ENCODE peak calls at places on chromosomes 16 and 17, in nine cellular contexts. One of them, this sample, is unnamed.

GRCh38 chr17:65667656-65668055 is 106.2 kb upstream of the AXIN2 start:
- DNase-seq in omental fat pad: no peak
- DNase-seq in ovary: no peak
- DNase-seq in breast epithelium: no peak
- DNase-seq in AG10803: no peak
- DNase-seq in endothelial cell: no peak
- DNase-seq in GM10248: no peak
- DNase-seq in psoas muscle: no peak
- DNase-seq in A549: no peak
- DNase-seq in this sample: no peak

GRCh38 chr16:10180771-10181163 is 1.5 kb downstream of the GRIN2A start:
- DNase-seq in omental fat pad: no peak
- DNase-seq in ovary: peak
- DNase-seq in breast epithelium: no peak
- DNase-seq in AG10803: no peak
- DNase-seq in endothelial cell: peak
- DNase-seq in GM10248: peak
- DNase-seq in psoas muscle: peak
- DNase-seq in A549: peak
- DNase-seq in this sample: no peak

GRCh38 chr16:69709456-69710084 is 16.8 kb downstream of the NQO1 start:
- DNase-seq in omental fat pad: no peak
- DNase-seq in ovary: no peak
- DNase-seq in breast epithelium: peak
- DNase-seq in AG10803: peak
- DNase-seq in endothelial cell: no peak
- DNase-seq in GM10248: peak
- DNase-seq in psoas muscle: no peak
- DNase-seq in A549: peak
- DNase-seq in this sample: peak

GRCh38 chr17:82076018-82076784 is 10.6 kb upstream of the DUS1L start:
- DNase-seq in omental fat pad: no peak
- DNase-seq in ovary: no peak
- DNase-seq in breast epithelium: no peak
- DNase-seq in AG10803: no peak
- DNase-seq in endothelial cell: no peak
- DNase-seq in GM10248: no peak
- DNase-seq in psoas muscle: no peak
- DNase-seq in A549: no peak
- DNase-seq in this sample: no peak

GRCh38 chr16:49081556-49081955 is 200.1 kb downstream of the CBLN1 start:
- DNase-seq in omental fat pad: no peak
- DNase-seq in ovary: no peak
- DNase-seq in breast epithelium: no peak
- DNase-seq in AG10803: no peak
- DNase-seq in endothelial cell: no peak
- DNase-seq in GM10248: no peak
- DNase-seq in psoas muscle: no peak
- DNase-seq in A549: no peak
- DNase-seq in this sample: no peak

GRCh38 chr17:31598388-31598760 is 206.9 kb downstream of the RAB11FIP4 start:
- DNase-seq in omental fat pad: no peak
- DNase-seq in ovary: no peak
- DNase-seq in breast epithelium: no peak
- DNase-seq in AG10803: no peak
- DNase-seq in endothelial cell: no peak
- DNase-seq in GM10248: no peak
- DNase-seq in psoas muscle: no peak
- DNase-seq in A549: no peak
- DNase-seq in this sample: no peak

GRCh38 chr17:75412455-75413317 is 7.2 kb upstream of the GRB2 start:
- DNase-seq in omental fat pad: peak
- DNase-seq in ovary: peak
- DNase-seq in breast epithelium: peak
- DNase-seq in AG10803: peak
- DNase-seq in endothelial cell: peak
- DNase-seq in GM10248: peak
- DNase-seq in psoas muscle: peak
- DNase-seq in A549: peak
- DNase-seq in this sample: no peak

GRCh38 chr16:51326131-51326856 is 175.2 kb upstream of the SALL1 start:
- DNase-seq in omental fat pad: no peak
- DNase-seq in ovary: no peak
- DNase-seq in breast epithelium: no peak
- DNase-seq in AG10803: peak
- DNase-seq in endothelial cell: no peak
- DNase-seq in GM10248: no peak
- DNase-seq in psoas muscle: no peak
- DNase-seq in A549: peak
- DNase-seq in this sample: no peak

GRCh38 chr17:65953316-65954147 is 238.4 kb downstream of the CEP112 start:
- DNase-seq in omental fat pad: no peak
- DNase-seq in ovary: no peak
- DNase-seq in breast epithelium: no peak
- DNase-seq in AG10803: no peak
- DNase-seq in endothelial cell: no peak
- DNase-seq in GM10248: no peak
- DNase-seq in psoas muscle: no peak
- DNase-seq in A549: no peak
- DNase-seq in this sample: no peak

GRCh38 chr16:77457046-77457445 is 22.2 kb upstream of the ADAMTS18 start:
- DNase-seq in omental fat pad: no peak
- DNase-seq in ovary: no peak
- DNase-seq in breast epithelium: no peak
- DNase-seq in AG10803: no peak
- DNase-seq in endothelial cell: no peak
- DNase-seq in GM10248: no peak
- DNase-seq in psoas muscle: no peak
- DNase-seq in A549: no peak
- DNase-seq in this sample: no peak

GRCh38 chr16:2497116-2497630 is 16.6 kb upstream of the ATP6V0C start:
- DNase-seq in omental fat pad: no peak
- DNase-seq in ovary: no peak
- DNase-seq in breast epithelium: no peak
- DNase-seq in AG10803: peak
- DNase-seq in endothelial cell: no peak
- DNase-seq in GM10248: no peak
- DNase-seq in psoas muscle: peak
- DNase-seq in A549: no peak
- DNase-seq in this sample: no peak

GRCh38 chr16:66357523-66357928 is 9.0 kb upstream of the CDH5 start:
- DNase-seq in omental fat pad: no peak
- DNase-seq in ovary: peak
- DNase-seq in breast epithelium: peak
- DNase-seq in AG10803: peak
- DNase-seq in endothelial cell: peak
- DNase-seq in GM10248: peak
- DNase-seq in psoas muscle: no peak
- DNase-seq in A549: peak
- DNase-seq in this sample: peak

GRCh38 chr17:12024332-12024731 is 3.7 kb downstream of the MAP2K4 start:
- DNase-seq in omental fat pad: no peak
- DNase-seq in ovary: no peak
- DNase-seq in breast epithelium: no peak
- DNase-seq in AG10803: peak
- DNase-seq in endothelial cell: no peak
- DNase-seq in GM10248: no peak
- DNase-seq in psoas muscle: no peak
- DNase-seq in A549: peak
- DNase-seq in this sample: peak

DNA sequence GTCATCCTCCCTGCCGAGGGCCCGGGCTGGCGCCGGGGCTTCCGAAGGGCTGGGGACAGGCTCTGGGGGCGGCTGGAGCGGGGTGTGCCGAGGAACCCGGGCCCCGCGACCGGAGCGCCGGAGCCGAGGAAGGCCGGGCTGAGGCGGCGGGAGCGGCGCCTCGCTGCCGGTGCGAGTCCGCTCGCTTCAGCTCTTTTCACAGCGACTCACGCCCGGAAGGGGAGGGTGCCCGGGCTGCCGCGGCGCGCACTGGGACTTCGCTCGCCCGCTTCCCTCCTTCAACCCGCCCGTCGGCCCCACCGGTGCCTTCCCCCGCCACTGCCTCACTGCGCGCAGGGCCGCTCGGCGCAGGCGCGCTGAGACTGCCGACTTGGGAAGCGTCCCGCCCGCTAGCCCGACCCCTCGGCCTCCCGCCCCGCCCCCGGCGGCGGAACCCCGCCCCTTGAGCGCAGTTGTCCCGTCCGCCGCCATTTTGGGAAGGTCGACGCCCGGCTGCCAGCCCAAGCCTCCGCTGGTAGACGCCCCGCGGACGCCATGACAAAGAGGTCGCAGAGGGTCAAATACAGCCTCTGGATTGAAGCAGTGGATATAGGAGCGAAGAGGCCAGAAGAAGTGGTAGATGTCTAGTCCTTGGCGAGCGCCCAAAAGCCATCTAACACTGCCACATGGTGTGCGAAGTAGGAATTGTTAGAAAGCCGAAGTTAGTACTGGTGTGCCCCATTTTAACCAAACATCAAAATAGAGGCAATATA is at the start of gene UBE2G1:
- DNase-seq in omental fat pad: peak
- DNase-seq in ovary: peak
- DNase-seq in breast epithelium: peak
- DNase-seq in AG10803: peak
- DNase-seq in endothelial cell: peak
- DNase-seq in GM10248: peak
- DNase-seq in psoas muscle: peak
- DNase-seq in A549: peak
- DNase-seq in this sample: peak
- TF ChIP-seq CTCF in omental fat pad: no peak
- TF ChIP-seq CTCF in ovary: peak
- TF ChIP-seq CTCF in breast epithelium: no peak
- TF ChIP-seq CTCF in AG10803: peak
- TF ChIP-seq CTCF in endothelial cell: no peak
- TF ChIP-seq CTCF in GM10248: peak
- TF ChIP-seq CTCF in psoas muscle: peak
- TF ChIP-seq CTCF in A549: peak
- TF ChIP-seq CTCF in this sample: peak

GRCh38 chr17:42072323-42073187 is 22.2 kb upstream of the C17orf113 start:
- DNase-seq in omental fat pad: no peak
- DNase-seq in ovary: no peak
- DNase-seq in breast epithelium: no peak
- DNase-seq in AG10803: no peak
- DNase-seq in endothelial cell: peak
- DNase-seq in GM10248: no peak
- DNase-seq in psoas muscle: peak
- DNase-seq in A549: peak
- DNase-seq in this sample: no peak
- TF ChIP-seq CTCF in omental fat pad: no peak
- TF ChIP-seq CTCF in ovary: no peak
- TF ChIP-seq CTCF in breast epithelium: no peak
- TF ChIP-seq CTCF in AG10803: no peak
- TF ChIP-seq CTCF in endothelial cell: peak
- TF ChIP-seq CTCF in GM10248: no peak
- TF ChIP-seq CTCF in psoas muscle: peak
- TF ChIP-seq CTCF in A549: no peak
- TF ChIP-seq CTCF in this sample: no peak

GRCh38 chr17:80034977-80035686 is 540 bp downstream of the TBC1D16 start:
- DNase-seq in omental fat pad: no peak
- DNase-seq in ovary: peak
- DNase-seq in breast epithelium: no peak
- DNase-seq in AG10803: peak
- DNase-seq in endothelial cell: peak
- DNase-seq in GM10248: peak
- DNase-seq in psoas muscle: peak
- DNase-seq in A549: no peak
- DNase-seq in this sample: no peak

GRCh38 chr17:80034654-80034976 is 1.1 kb downstream of the TBC1D16 start:
- DNase-seq in omental fat pad: no peak
- DNase-seq in ovary: no peak
- DNase-seq in breast epithelium: no peak
- DNase-seq in AG10803: no peak
- DNase-seq in endothelial cell: no peak
- DNase-seq in GM10248: no peak
- DNase-seq in psoas muscle: no peak
- DNase-seq in A549: no peak
- DNase-seq in this sample: no peak

GRCh38 chr17:80036715-80037477 is 454 bp downstream of the CCDC40 start:
- DNase-seq in omental fat pad: no peak
- DNase-seq in ovary: no peak
- DNase-seq in breast epithelium: no peak
- DNase-seq in AG10803: no peak
- DNase-seq in endothelial cell: peak
- DNase-seq in GM10248: no peak
- DNase-seq in psoas muscle: peak
- DNase-seq in A549: peak
- DNase-seq in this sample: no peak

GRCh38 chr17:80035687-80035936 is at the start of gene TBC1D16:
- DNase-seq in omental fat pad: no peak
- DNase-seq in ovary: no peak
- DNase-seq in breast epithelium: no peak
- DNase-seq in AG10803: no peak
- DNase-seq in endothelial cell: no peak
- DNase-seq in GM10248: no peak
- DNase-seq in psoas muscle: no peak
- DNase-seq in A549: no peak
- DNase-seq in this sample: no peak

DNA sequence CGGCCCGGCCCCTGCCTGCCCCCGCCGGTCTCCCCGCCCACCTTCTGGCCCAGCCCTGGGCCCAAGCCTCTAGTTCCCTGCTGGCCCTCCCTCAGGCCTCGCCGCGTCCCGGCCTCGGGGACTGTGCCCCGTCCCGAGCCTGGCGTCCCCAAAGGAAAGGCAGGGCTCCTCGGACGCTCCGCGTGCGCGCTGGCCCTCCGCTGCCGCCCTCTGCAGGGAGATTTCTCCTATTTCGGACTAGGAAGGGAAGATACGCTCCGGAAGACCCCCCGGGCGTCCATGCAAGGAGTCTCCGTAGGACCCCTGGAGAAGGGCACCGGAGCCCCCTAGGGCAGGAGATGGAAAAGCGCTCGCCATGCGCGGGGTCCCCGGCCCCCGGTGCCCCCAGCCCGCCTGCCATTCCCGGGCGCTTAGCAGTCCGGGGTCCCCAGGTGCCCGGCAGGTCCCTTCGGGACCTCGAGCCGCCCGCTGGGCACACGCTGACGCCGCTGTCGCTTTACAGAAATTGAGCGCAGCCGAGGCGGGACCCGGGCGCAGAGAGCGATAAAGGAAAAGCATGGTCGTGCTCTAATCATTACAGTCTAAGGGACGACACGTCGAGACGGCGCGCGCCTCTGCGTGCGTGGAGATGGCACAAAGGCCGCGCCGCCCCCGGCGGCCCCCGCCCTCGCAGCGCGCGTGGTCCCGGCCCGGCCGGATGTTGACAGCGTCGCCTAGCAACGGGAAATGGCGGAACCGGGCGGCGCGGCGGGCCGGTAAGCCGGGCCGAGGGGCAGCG is at the start of gene CCDC40:
- DNase-seq in omental fat pad: peak
- DNase-seq in ovary: peak
- DNase-seq in breast epithelium: peak
- DNase-seq in AG10803: peak
- DNase-seq in endothelial cell: peak
- DNase-seq in GM10248: peak
- DNase-seq in psoas muscle: peak
- DNase-seq in A549: peak
- DNase-seq in this sample: no peak
- TF ChIP-seq CTCF in omental fat pad: no peak
- TF ChIP-seq CTCF in ovary: no peak
- TF ChIP-seq CTCF in breast epithelium: peak
- TF ChIP-seq CTCF in AG10803: peak
- TF ChIP-seq CTCF in endothelial cell: no peak
- TF ChIP-seq CTCF in GM10248: no peak
- TF ChIP-seq CTCF in psoas muscle: peak
- TF ChIP-seq CTCF in A549: no peak
- TF ChIP-seq CTCF in this sample: peak

GRCh38 chr17:1147664-1148063 is 32.1 kb downstream of the ABR start:
- DNase-seq in omental fat pad: no peak
- DNase-seq in ovary: no peak
- DNase-seq in breast epithelium: peak
- DNase-seq in AG10803: peak
- DNase-seq in endothelial cell: peak
- DNase-seq in GM10248: no peak
- DNase-seq in psoas muscle: peak
- DNase-seq in A549: peak
- DNase-seq in this sample: peak
- TF ChIP-seq CTCF in omental fat pad: no peak
- TF ChIP-seq CTCF in ovary: no peak
- TF ChIP-seq CTCF in breast epithelium: peak
- TF ChIP-seq CTCF in AG10803: peak
- TF ChIP-seq CTCF in endothelial cell: no peak
- TF ChIP-seq CTCF in GM10248: no peak
- TF ChIP-seq CTCF in psoas muscle: peak
- TF ChIP-seq CTCF in A549: peak
- TF ChIP-seq CTCF in this sample: peak